ENCODE peak calls at places on chromosomes 4 and X, in four cellular contexts. O is tibial artery, L is NCI-H146, I is right atrium auricular region. B is an unnamed sample.

GRCh38 chr4:38716271-38716670 is 52.3 kb downstream of the KLF3 start:
- DNase-seq in O (no peak), L (no peak), I (no peak), B (no peak)

GRCh38 chr4:89836031-89836777 is 757 bp downstream of the SNCA start:
- DNase-seq in I (no peak), L (no peak), O (no peak), B (no peak)

GRCh38 chr4:8123389-8123788 is 35.2 kb downstream of the ABLIM2 start:
- DNase-seq in L (no peak), O (no peak), I (no peak), B (no peak)

GRCh38 chrX:131675596-131676194 is 131.8 kb downstream of the OR13H1 start:
- DNase-seq in I (no peak), O (no peak), L (peak), B (no peak)

GRCh38 chr4:99651811-99652545 is 5.7 kb downstream of the C4orf54 start:
- DNase-seq in O (no peak), L (no peak), I (no peak), B (no peak)

GRCh38 chrX:79369871-79370270 is 2.7 kb upstream of the ITM2A start:
- DNase-seq in L (no peak), O (no peak), I (no peak), B (no peak)

GRCh38 chr4:2858451-2859217 is 15.0 kb downstream of the ADD1 start:
- DNase-seq in O (no peak), L (no peak), I (peak), B (no peak)

GRCh38 chrX:144327515-144327914 is 443.6 kb downstream of the UBE2NL start:
- DNase-seq in O (no peak), I (no peak), L (peak), B (no peak)

B was measured in CD14-positive monocyte.